ENCODE peak calls at places on chromosomes 11 and 22, in nine cellular contexts. Y is IMR-90; A is H9; I is heart right ventricle; X is CD4-positive, alpha-beta T cell; K is spleen; D is CD8-positive, alpha-beta memory T cell; T is upper lobe of left lung; U is GM06990. L is an unnamed sample.
A peak's percentile ranks its signal among the peaks of the same experiment; 100 is the strongest.

GRCh38 chr11:9014826-9015225 is 11.0 kb upstream of the NRIP3 start:
- DNase-seq in Y (no peak), A (no peak), I (no peak), X (no peak), K (no peak), D (no peak), T (no peak), U (no peak), L (no peak)

GRCh38 chr22:20484948-20485683 is 10.5 kb downstream of the KLHL22 start:
- DNase-seq in Y (no peak), A (no peak), I (no peak), X (no peak), K (no peak), D (no peak), T (no peak), U (no peak), L (no peak)

GRCh38 chr11:33147559-33147958 is 13.7 kb downstream of the CSTF3 start:
- DNase-seq in Y (peak; percentile 61), A (no peak), I (no peak), X (no peak), K (no peak), D (no peak), T (no peak), U (no peak), L (no peak)

GRCh38 chr11:8329961-8330361 is 66.3 kb upstream of the LMO1 start:
- DNase-seq in Y (no peak), A (peak; percentile 44), I (no peak), X (no peak), K (no peak), D (no peak), T (no peak), U (no peak), L (no peak)

GRCh38 chr11:5891216-5891800 is 1.7 kb upstream of the OR52E5 start:
- DNase-seq in Y (peak; percentile 6), A (no peak), I (no peak), X (no peak), K (no peak), D (no peak), T (no peak), U (no peak), L (no peak)

GRCh38 chr11:33266418-33267215 is 9.4 kb downstream of the HIPK3 start:
- DNase-seq in Y (peak; percentile 58), A (no peak), I (peak; percentile 25), X (no peak), K (no peak), D (no peak), T (no peak), U (no peak), L (no peak)

GRCh38 chr22:32205974-32206773 is 1.3 kb upstream of the RFPL2 start:
- DNase-seq in Y (no peak), A (peak; percentile 70), I (no peak), X (no peak), K (no peak), D (no peak), T (no peak), U (no peak), L (no peak)

GRCh38 chr22:46245515-46245914 is 4.6 kb downstream of the CDPF1 start:
- DNase-seq in Y (no peak), A (no peak), I (peak; percentile 85), X (no peak), K (no peak), D (no peak), T (no peak), U (no peak), L (no peak)

GRCh38 chr11:2143652-2144548 is 4.7 kb upstream of the IGF2 start:
- DNase-seq in Y (no peak), A (no peak), I (no peak), X (no peak), K (no peak), D (no peak), T (no peak), U (no peak), L (no peak)

GRCh38 chr11:2147391-2147790 is 8.2 kb upstream of the IGF2 start:
- DNase-seq in Y (no peak), A (no peak), I (no peak), X (no peak), K (no peak), D (no peak), T (no peak), U (no peak), L (no peak)

GRCh38 chr11:2148253-2149000 is 9.2 kb upstream of the IGF2 start:
- DNase-seq in Y (no peak), A (no peak), I (no peak), X (no peak), K (no peak), D (no peak), T (no peak), U (no peak), L (no peak)

GRCh38 chr11:2144549-2145220 is 5.5 kb upstream of the IGF2 start:
- DNase-seq in Y (no peak), A (no peak), I (no peak), X (no peak), K (no peak), D (no peak), T (no peak), U (no peak), L (no peak)

GRCh38 chr11:2146051-2146450 is 6.9 kb upstream of the IGF2 start:
- DNase-seq in Y (no peak), A (no peak), I (no peak), X (no peak), K (no peak), D (no peak), T (no peak), U (no peak), L (no peak)
- H3K27me3 ChIP-seq in Y (peaks cover 95% of the 10 kb centered on the region), A (peaks cover 72% of the 10 kb centered on the region), I (peaks cover 99% of the 10 kb centered on the region), X (peaks cover 95% of the 10 kb centered on the region), K (peaks cover 100% of the 10 kb centered on the region), D (peaks cover 45% of the 10 kb centered on the region), T (peaks cover 49% of the 10 kb centered on the region), U (peaks cover 2% of the 10 kb centered on the region), L (peaks cover 39% of the 10 kb centered on the region)

GRCh38 chr11:17642980-17643379 is 76.4 kb upstream of the MYOD1 start:
- DNase-seq in Y (no peak), A (no peak), I (no peak), X (no peak), K (no peak), D (no peak), T (no peak), U (no peak), L (no peak)
- H3K27me3 ChIP-seq in Y (no peaks in the 10 kb centered on the region), A (no peaks in the 10 kb centered on the region), I (no peaks in the 10 kb centered on the region), X (no peaks in the 10 kb centered on the region), K (no peaks in the 10 kb centered on the region), D (no peaks in the 10 kb centered on the region), T (no peaks in the 10 kb centered on the region), U (no peaks in the 10 kb centered on the region), L (no peaks in the 10 kb centered on the region)

DNA sequence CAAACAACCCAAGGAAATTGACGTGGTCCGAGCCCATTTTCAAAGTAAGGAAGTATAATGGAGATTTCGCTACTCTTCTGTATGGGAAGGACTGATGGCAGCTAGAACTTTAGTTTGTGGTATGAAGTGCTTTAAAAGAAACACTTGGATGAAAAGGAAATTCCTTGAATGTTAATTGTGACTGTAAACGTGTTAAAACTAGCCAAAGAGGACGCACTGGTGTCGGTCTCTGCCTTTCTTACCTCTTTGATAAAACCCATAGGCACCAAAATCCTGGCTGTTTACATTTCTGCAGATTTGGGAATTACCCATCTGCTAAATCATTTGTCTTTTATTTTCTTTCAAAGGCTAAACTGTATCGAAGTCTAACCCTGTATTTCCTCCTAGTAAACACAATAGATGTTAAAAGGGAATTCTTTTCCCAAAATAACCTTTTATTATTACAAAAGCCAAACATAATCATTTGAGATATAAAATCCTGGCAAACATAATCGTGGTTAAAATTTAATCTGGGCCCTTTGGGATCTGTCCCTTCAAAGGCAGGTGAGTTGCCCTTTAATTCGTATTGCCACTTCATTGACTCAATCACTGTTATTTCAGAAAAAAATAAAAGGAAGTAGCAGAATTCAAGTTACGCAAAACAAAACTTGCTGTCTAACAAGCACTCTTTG is 2.4 kb downstream of the RASSF10 start:
- DNase-seq in Y (no peak), A (no peak), I (no peak), X (no peak), K (no peak), D (no peak), T (no peak), U (no peak), L (no peak)
- H3K27me3 ChIP-seq in Y (peaks cover 81% of the 10 kb centered on the region), A (peaks cover 26% of the 10 kb centered on the region), I (peaks cover 84% of the 10 kb centered on the region), X (peaks cover 76% of the 10 kb centered on the region), K (peaks cover 72% of the 10 kb centered on the region), D (peaks cover 17% of the 10 kb centered on the region), T (peaks cover 25% of the 10 kb centered on the region), U (peaks cover 1% of the 10 kb centered on the region), L (peaks cover 13% of the 10 kb centered on the region)

GRCh38 chr11:12105471-12105870 is 4.9 kb upstream of the MICAL2 start:
- DNase-seq in Y (no peak), A (no peak), I (no peak), X (no peak), K (no peak), D (no peak), T (no peak), U (no peak), L (no peak)
- H3K27me3 ChIP-seq in Y (no peaks in the 10 kb centered on the region), A (peaks cover 3% of the 10 kb centered on the region), I (no peaks in the 10 kb centered on the region), X (no peaks in the 10 kb centered on the region), K (no peaks in the 10 kb centered on the region), D (no peaks in the 10 kb centered on the region), T (no peaks in the 10 kb centered on the region), U (no peaks in the 10 kb centered on the region), L (no peaks in the 10 kb centered on the region)

DNA sequence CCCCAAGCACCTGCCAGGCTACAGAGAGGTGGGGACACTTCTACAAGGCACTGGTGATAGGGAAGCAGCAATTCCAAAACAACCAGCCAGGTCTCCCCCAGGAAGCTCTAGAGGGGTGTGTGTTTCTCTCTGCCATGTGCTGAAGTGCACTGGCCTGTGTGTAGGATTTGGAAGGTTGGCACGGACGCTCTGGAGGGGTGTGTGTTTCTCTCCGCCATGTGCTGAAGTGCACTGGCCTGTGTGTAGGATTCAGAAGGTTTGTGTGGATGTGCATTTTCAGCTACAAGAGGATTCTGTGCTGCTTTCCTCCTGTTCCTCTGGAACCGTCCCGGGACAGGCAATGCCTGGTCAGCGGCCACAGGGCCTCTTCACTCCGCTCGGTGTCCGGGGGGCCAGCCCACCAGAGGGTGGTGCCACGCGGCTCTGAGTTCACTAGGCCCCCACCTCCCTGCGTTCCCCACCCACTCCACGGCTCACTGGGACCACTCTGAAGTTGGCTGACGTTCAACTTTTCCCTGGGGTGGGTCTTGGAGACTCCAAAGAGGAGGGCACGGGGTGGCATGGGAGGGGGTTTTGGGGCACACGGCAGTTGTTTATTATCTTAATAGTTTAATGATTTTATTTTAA is 552.8 kb downstream of the BRD1 start:
- DNase-seq in Y (no peak), A (no peak), I (no peak), X (no peak), K (peak; percentile 44), D (no peak), T (peak; percentile 15), U (no peak), L (no peak)
- H3K27me3 ChIP-seq in Y (no peaks in the 10 kb centered on the region), A (peaks cover 5% of the 10 kb centered on the region), I (peaks cover 34% of the 10 kb centered on the region), X (peaks cover 22% of the 10 kb centered on the region), K (peaks cover 18% of the 10 kb centered on the region), D (no peaks in the 10 kb centered on the region), T (peaks cover 4% of the 10 kb centered on the region), U (no peaks in the 10 kb centered on the region), L (peaks cover 6% of the 10 kb centered on the region)

GRCh38 chr11:121367434-121367833 is 74.9 kb downstream of the SC5D start:
- DNase-seq in Y (peak; percentile 4), A (no peak), I (no peak), X (peak; percentile 25), K (no peak), D (peak; percentile 4), T (no peak), U (peak; percentile 67), L (no peak)
- H3K27me3 ChIP-seq in Y (peaks cover 21% of the 10 kb centered on the region), A (no peaks in the 10 kb centered on the region), I (no peaks in the 10 kb centered on the region), X (no peaks in the 10 kb centered on the region), K (no peaks in the 10 kb centered on the region), D (no peaks in the 10 kb centered on the region), T (no peaks in the 10 kb centered on the region), U (no peaks in the 10 kb centered on the region), L (no peaks in the 10 kb centered on the region)

L was measured in prostate gland.